ENCODE peak calls at places on chromosomes 1 and 21, in four cellular contexts. W is K562, Y is A549, V is GM12878. X is an unnamed sample.

GRCh38 chr1:219324629-219325367 is 151.1 kb downstream of the LYPLAL1 start:
- DNase-seq in W (no peak), Y (peak), V (no peak), X (peak)

GRCh38 chr1:204080163-204080903 is 7.4 kb downstream of the SOX13 start:
- DNase-seq in W (peak), Y (peak), V (no peak), X (peak)

GRCh38 chr1:54813479-54814147 is 12.5 kb upstream of the TTC22 start:
- DNase-seq in W (no peak), Y (no peak), V (no peak), X (no peak)

GRCh38 chr1:8015036-8015808 is 10.9 kb downstream of the ERRFI1 start:
- DNase-seq in W (peak), Y (peak), V (peak), X (peak)

GRCh38 chr1:156560585-156561163 is 11.7 kb downstream of the IQGAP3 start:
- DNase-seq in W (no peak), Y (no peak), V (no peak), X (no peak)

GRCh38 chr1:110477041-110477440 is 26.1 kb downstream of the PROK1 start:
- DNase-seq in W (peak), Y (peak), V (no peak), X (no peak)

GRCh38 chr1:70947864-70948263 is 99.8 kb downstream of the PTGER3 start:
- DNase-seq in W (no peak), Y (no peak), V (no peak), X (no peak)

GRCh38 chr1:215405211-215405610 is 161.9 kb upstream of the KCTD3 start:
- DNase-seq in W (no peak), Y (no peak), V (no peak), X (no peak)

GRCh38 chr1:152145789-152146188 is 13.2 kb downstream of the RPTN start:
- DNase-seq in W (no peak), Y (no peak), V (no peak), X (no peak)

GRCh38 chr1:9143250-9143649 is 14.3 kb upstream of the GPR157 start:
- DNase-seq in W (no peak), Y (no peak), V (no peak), X (peak)

GRCh38 chr1:52571783-52572182 is 18.9 kb upstream of the TUT4 start:
- DNase-seq in W (peak), Y (peak), V (no peak), X (peak)

GRCh38 chr1:27521336-27522147 is 31.6 kb upstream of the WASF2 start:
- DNase-seq in W (no peak), Y (no peak), V (no peak), X (no peak)

GRCh38 chr1:51622455-51622913 is 5.6 kb downstream of the OSBPL9 start:
- DNase-seq in W (peak), Y (peak), V (no peak), X (peak)

GRCh38 chr1:205285391-205286101 is 36.0 kb downstream of the NUAK2 start:
- DNase-seq in W (no peak), Y (no peak), V (peak), X (peak)

GRCh38 chr1:25820247-25821111 is 725 bp downstream of the MTFR1L start:
- DNase-seq in W (peak), Y (peak), V (peak), X (peak)

GRCh38 chr1:71850936-71851335 is 431.4 kb downstream of the NEGR1 start:
- DNase-seq in W (no peak), Y (no peak), V (no peak), X (peak)

GRCh38 chr1:53575141-53575947 is 116.1 kb downstream of the DMRTB1 start:
- DNase-seq in W (no peak), Y (no peak), V (no peak), X (no peak)

GRCh38 chr1:42932442-42932941 is 26.2 kb downstream of the SLC2A1 start:
- DNase-seq in W (no peak), Y (no peak), V (no peak), X (no peak)

GRCh38 chr1:212967767-212968166 is 17.4 kb downstream of the VASH2 start:
- DNase-seq in W (peak), Y (peak), V (no peak), X (peak)

GRCh38 chr1:82931051-82931450 is 1067.9 kb downstream of the TTLL7 start:
- DNase-seq in W (no peak), Y (no peak), V (no peak), X (no peak)

GRCh38 chr1:205191127-205191577 is 20.4 kb downstream of the DSTYK start:
- DNase-seq in W (no peak), Y (no peak), V (no peak), X (no peak)

GRCh38 chr1:217528271-217528670 is 102.6 kb downstream of the GPATCH2 start:
- DNase-seq in W (no peak), Y (no peak), V (no peak), X (no peak)

GRCh38 chr1:168979303-168979702 is 127.2 kb upstream of the ATP1B1 start:
- DNase-seq in W (no peak), Y (no peak), V (no peak), X (no peak)

GRCh38 chr1:19317126-19317910 is 5.2 kb downstream of the SLC66A1 start:
- DNase-seq in W (no peak), Y (no peak), V (no peak), X (no peak)

GRCh38 chr1:47534040-47534328 is 96.1 kb downstream of the FOXD2 start:
- DNase-seq in W (no peak), Y (no peak), V (no peak), X (no peak)

GRCh38 chr21:32044205-32044874 is 171.5 kb downstream of the HUNK start:
- DNase-seq in W (no peak), Y (no peak), V (no peak), X (no peak)

GRCh38 chr1:201253906-201254624 is 29.2 kb upstream of the PKP1 start:
- DNase-seq in W (no peak), Y (no peak), V (no peak), X (no peak)

GRCh38 chr1:215957692-215958091 is 390.6 kb downstream of the KCTD3 start:
- DNase-seq in W (no peak), Y (no peak), V (no peak), X (no peak)

GRCh38 chr21:40016234-40016633 is 149.0 kb downstream of the PCP4 start:
- DNase-seq in W (no peak), Y (no peak), V (no peak), X (no peak)

DNA sequence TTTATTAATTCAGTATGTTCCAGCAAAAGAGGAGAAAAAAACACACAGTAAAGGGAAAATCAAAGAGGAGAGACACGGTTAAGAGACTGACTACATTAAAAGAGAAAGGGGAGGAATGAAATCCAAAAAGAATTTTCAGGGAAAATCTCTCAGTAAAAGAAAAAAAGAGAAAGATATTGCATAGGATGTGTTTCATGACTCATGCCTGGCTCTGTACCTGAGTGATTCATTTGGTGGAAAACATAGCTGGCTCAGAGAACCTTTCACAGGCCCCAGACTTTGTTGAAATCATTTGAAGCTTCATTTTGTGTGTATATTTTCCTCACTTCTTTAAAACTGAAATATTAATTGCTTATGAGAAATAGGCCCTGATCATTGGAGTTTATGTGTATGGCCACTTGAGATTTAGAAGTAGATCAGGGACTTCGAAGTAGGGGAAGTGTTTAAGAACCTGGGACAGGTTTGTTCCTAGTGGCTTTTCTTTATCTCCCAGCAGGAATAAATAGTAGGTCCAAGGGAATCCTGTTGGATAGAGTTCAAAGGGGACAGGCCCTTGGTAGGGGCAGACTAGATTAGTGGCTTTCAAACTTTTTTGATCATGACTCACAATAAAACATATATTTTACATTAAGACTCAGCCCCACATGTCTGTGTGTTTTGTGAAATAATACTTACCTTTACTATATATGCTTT is 239.1 kb upstream of the SGIP1 start:
- DNase-seq in W (no peak), Y (peak), V (no peak), X (no peak)
- TF ChIP-seq MYC in W (no peak), Y (no peak), V (no peak), X (no peak)

GRCh38 chr1:159014851-159015250 is 5.1 kb downstream of the IFI16 start:
- DNase-seq in W (no peak), Y (no peak), V (no peak), X (no peak)

GRCh38 chr1:159011701-159012100 is 2.0 kb downstream of the IFI16 start:
- DNase-seq in W (no peak), Y (no peak), V (no peak), X (no peak)

GRCh38 chr1:159012495-159012894 is 2.8 kb downstream of the IFI16 start:
- DNase-seq in W (no peak), Y (no peak), V (peak), X (peak)

GRCh38 chr1:159014003-159014571 is 4.4 kb downstream of the IFI16 start:
- DNase-seq in W (no peak), Y (no peak), V (no peak), X (peak)

GRCh38 chr1:159015440-159015909 is 5.8 kb downstream of the IFI16 start:
- DNase-seq in W (no peak), Y (peak), V (peak), X (peak)
- TF ChIP-seq MYC in W (no peak), Y (no peak), V (no peak), X (peak)

GRCh38 chr1:230771773-230772354 is 24.7 kb downstream of the CAPN9 start:
- DNase-seq in W (no peak), Y (no peak), V (no peak), X (no peak)

GRCh38 chr1:230768903-230769570 is 21.8 kb downstream of the CAPN9 start:
- DNase-seq in W (no peak), Y (no peak), V (no peak), X (no peak)

GRCh38 chr1:230770317-230770716 is 23.1 kb downstream of the CAPN9 start:
- DNase-seq in W (no peak), Y (no peak), V (no peak), X (no peak)

GRCh38 chr1:230773396-230774033 is 26.3 kb downstream of the CAPN9 start:
- DNase-seq in W (no peak), Y (no peak), V (no peak), X (no peak)

DNA sequence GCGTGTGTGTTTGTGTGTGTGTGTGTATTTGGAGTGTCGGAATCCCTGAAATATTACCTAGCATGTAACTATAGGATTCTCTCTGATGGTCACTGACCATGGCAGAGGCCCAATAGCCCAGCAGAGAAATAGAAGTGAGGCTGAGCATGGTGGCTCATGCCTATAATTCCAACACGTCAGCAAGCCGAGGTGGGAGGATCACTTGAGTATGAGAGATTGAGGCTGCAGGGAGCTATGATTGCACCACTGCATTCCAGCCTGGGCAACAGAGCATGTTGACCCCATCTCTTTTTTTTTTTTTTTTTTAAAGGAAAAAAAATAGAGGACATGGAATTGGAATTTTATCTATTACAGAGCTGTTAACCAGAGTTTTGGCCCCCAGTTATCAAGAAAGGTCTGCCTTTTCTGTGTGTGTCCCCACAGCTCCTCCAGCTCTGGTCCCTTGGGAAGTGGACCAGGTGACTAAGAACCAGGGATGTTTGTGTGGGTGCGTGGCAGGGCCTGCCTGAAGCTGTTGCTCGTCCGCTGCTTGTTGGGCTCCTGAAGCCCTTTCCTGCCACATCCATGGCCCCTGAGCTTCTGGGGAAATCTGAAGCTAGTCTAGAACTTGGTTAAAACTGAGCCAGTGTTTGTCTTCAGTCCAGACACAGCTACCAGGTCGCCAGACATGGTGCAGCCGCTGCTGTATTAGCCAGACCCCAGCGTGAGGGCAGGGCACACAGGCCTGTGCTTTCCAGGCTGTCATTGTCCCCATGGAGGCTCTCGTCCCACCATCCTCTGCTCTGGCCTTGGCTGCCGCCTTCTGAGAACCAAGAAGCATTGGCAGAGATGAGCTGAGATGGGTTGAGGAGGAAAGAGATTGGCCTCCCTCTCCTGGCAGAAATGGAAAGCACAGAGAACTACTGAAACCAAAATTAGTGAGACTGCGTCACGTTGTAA is 25.5 kb downstream of the CAPN9 start:
- DNase-seq in W (no peak), Y (peak), V (no peak), X (peak)
- TF ChIP-seq MYC in W (no peak), Y (no peak), V (no peak), X (no peak)

GRCh38 chr1:226661965-226662364 is 77.1 kb downstream of the ITPKB start:
- DNase-seq in W (no peak), Y (no peak), V (no peak), X (no peak)
- TF ChIP-seq MYC in W (no peak), Y (no peak), V (no peak), X (no peak)

DNA sequence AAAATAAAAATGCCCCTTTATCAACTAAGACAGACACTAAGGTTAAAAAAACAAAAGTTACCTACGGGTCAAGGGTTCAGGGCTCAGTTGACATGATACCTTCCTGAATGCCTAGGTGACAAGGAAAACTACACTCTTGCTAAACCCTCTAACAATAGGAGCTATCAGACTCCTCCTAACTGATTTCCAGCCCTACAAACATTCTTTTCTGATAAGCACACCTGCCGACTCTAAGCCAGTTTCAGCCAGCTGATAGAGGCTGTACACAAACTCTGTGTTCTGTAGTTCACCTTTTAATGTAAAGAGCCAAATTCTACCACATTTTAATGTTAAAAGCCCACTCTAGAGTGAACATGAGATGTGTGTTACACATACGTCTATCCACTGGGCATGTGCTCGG is 40.2 kb upstream of the FAM163A start:
- DNase-seq in W (no peak), Y (no peak), V (no peak), X (no peak)
- TF ChIP-seq MYC in W (no peak), Y (no peak), V (no peak), X (no peak)

X was measured in NB4.